ENCODE peak calls at places on chromosomes 4 and X, in ten cellular contexts. One of them, this sample, is unnamed.
A peak's percentile ranks its signal among the peaks of the same experiment; 100 is the strongest.

GRCh38 chr4:101238706-101239105 is 108.6 kb downstream of the PPP3CA start:
- DNase-seq in keratinocyte: no peak
- DNase-seq in astrocyte of the hippocampus: no peak
- DNase-seq in adrenal gland: no peak
- DNase-seq in NCI-H82: no peak
- DNase-seq in AG09319: no peak
- DNase-seq in A172: peak; percentile 12
- DNase-seq in activated naive CD4-positive, alpha-beta T cell treated with Interleukin-2 at 50 U/mL for 16 hours: no peak
- DNase-seq in activated CD8-positive, alpha-beta memory T cell treated with anti-CD3 and anti-CD28 coated beads, Interleukin-2, amount 10 ng/mL, durations not matched to agents 7 days and 5 days: no peak
- DNase-seq in activated T-cell treated with anti-CD3 and anti-CD28 coated beads for 1 hour: no peak
- DNase-seq in this sample: no peak

GRCh38 chrX:132461886-132462285 is 27.0 kb downstream of the MBNL3 start:
- DNase-seq in keratinocyte: no peak
- DNase-seq in astrocyte of the hippocampus: no peak
- DNase-seq in NCI-H82: no peak
- DNase-seq in adrenal gland: no peak
- DNase-seq in A172: no peak
- DNase-seq in activated CD8-positive, alpha-beta memory T cell treated with anti-CD3 and anti-CD28 coated beads, Interleukin-2, amount 10 ng/mL, durations not matched to agents 7 days and 5 days: no peak
- DNase-seq in AG09319: no peak
- DNase-seq in activated naive CD4-positive, alpha-beta T cell treated with Interleukin-2 at 50 U/mL for 16 hours: no peak
- DNase-seq in activated T-cell treated with anti-CD3 and anti-CD28 coated beads for 1 hour: no peak
- DNase-seq in this sample: no peak

GRCh38 chrX:123590842-123591491 is 141.9 kb downstream of the THOC2 start:
- DNase-seq in astrocyte of the hippocampus: peak; percentile 49
- DNase-seq in adrenal gland: no peak
- DNase-seq in keratinocyte: no peak
- DNase-seq in activated CD8-positive, alpha-beta memory T cell treated with anti-CD3 and anti-CD28 coated beads, Interleukin-2, amount 10 ng/mL, durations not matched to agents 7 days and 5 days: no peak
- DNase-seq in activated T-cell treated with anti-CD3 and anti-CD28 coated beads for 1 hour: no peak
- DNase-seq in activated naive CD4-positive, alpha-beta T cell treated with Interleukin-2 at 50 U/mL for 16 hours: no peak
- DNase-seq in AG09319: no peak
- DNase-seq in NCI-H82: no peak
- DNase-seq in A172: peak; percentile 0
- DNase-seq in this sample: no peak

GRCh38 chrX:107324493-107325310 is 118.3 kb downstream of the DNAAF6 start:
- DNase-seq in keratinocyte: no peak
- DNase-seq in activated naive CD4-positive, alpha-beta T cell treated with Interleukin-2 at 50 U/mL for 16 hours: no peak
- DNase-seq in adrenal gland: peak; percentile 47
- DNase-seq in AG09319: no peak
- DNase-seq in activated CD8-positive, alpha-beta memory T cell treated with anti-CD3 and anti-CD28 coated beads, Interleukin-2, amount 10 ng/mL, durations not matched to agents 7 days and 5 days: peak; percentile 40
- DNase-seq in astrocyte of the hippocampus: peak; percentile 62
- DNase-seq in NCI-H82: peak; percentile 30
- DNase-seq in activated T-cell treated with anti-CD3 and anti-CD28 coated beads for 1 hour: no peak
- DNase-seq in A172: no peak
- DNase-seq in this sample: no peak

GRCh38 chr4:154807042-154807630 is 26.1 kb downstream of the RBM46 start:
- DNase-seq in A172: peak; percentile 38
- DNase-seq in keratinocyte: no peak
- DNase-seq in activated CD8-positive, alpha-beta memory T cell treated with anti-CD3 and anti-CD28 coated beads, Interleukin-2, amount 10 ng/mL, durations not matched to agents 7 days and 5 days: no peak
- DNase-seq in astrocyte of the hippocampus: peak; percentile 36
- DNase-seq in AG09319: peak; percentile 19
- DNase-seq in NCI-H82: peak; percentile 32
- DNase-seq in activated T-cell treated with anti-CD3 and anti-CD28 coated beads for 1 hour: no peak
- DNase-seq in adrenal gland: no peak
- DNase-seq in activated naive CD4-positive, alpha-beta T cell treated with Interleukin-2 at 50 U/mL for 16 hours: no peak
- DNase-seq in this sample: no peak

GRCh38 chr4:185079271-185079905 is 61.1 kb downstream of the HELT start:
- DNase-seq in activated CD8-positive, alpha-beta memory T cell treated with anti-CD3 and anti-CD28 coated beads, Interleukin-2, amount 10 ng/mL, durations not matched to agents 7 days and 5 days: no peak
- DNase-seq in astrocyte of the hippocampus: no peak
- DNase-seq in activated naive CD4-positive, alpha-beta T cell treated with Interleukin-2 at 50 U/mL for 16 hours: no peak
- DNase-seq in adrenal gland: no peak
- DNase-seq in AG09319: no peak
- DNase-seq in A172: no peak
- DNase-seq in keratinocyte: no peak
- DNase-seq in NCI-H82: peak; percentile 19
- DNase-seq in activated T-cell treated with anti-CD3 and anti-CD28 coated beads for 1 hour: no peak
- DNase-seq in this sample: no peak

GRCh38 chr4:139740531-139741041 is 75.0 kb downstream of the MGST2 start:
- DNase-seq in keratinocyte: peak; percentile 15
- DNase-seq in NCI-H82: no peak
- DNase-seq in activated T-cell treated with anti-CD3 and anti-CD28 coated beads for 1 hour: no peak
- DNase-seq in AG09319: peak; percentile 66
- DNase-seq in A172: peak; percentile 71
- DNase-seq in adrenal gland: peak; percentile 88
- DNase-seq in activated CD8-positive, alpha-beta memory T cell treated with anti-CD3 and anti-CD28 coated beads, Interleukin-2, amount 10 ng/mL, durations not matched to agents 7 days and 5 days: no peak
- DNase-seq in activated naive CD4-positive, alpha-beta T cell treated with Interleukin-2 at 50 U/mL for 16 hours: no peak
- DNase-seq in astrocyte of the hippocampus: peak; percentile 76
- DNase-seq in this sample: peak; percentile 39

GRCh38 chr4:62457356-62457755 is 1257.2 kb downstream of the ADGRL3 start:
- DNase-seq in NCI-H82: no peak
- DNase-seq in A172: peak; percentile 39
- DNase-seq in activated T-cell treated with anti-CD3 and anti-CD28 coated beads for 1 hour: no peak
- DNase-seq in AG09319: no peak
- DNase-seq in adrenal gland: no peak
- DNase-seq in activated CD8-positive, alpha-beta memory T cell treated with anti-CD3 and anti-CD28 coated beads, Interleukin-2, amount 10 ng/mL, durations not matched to agents 7 days and 5 days: no peak
- DNase-seq in activated naive CD4-positive, alpha-beta T cell treated with Interleukin-2 at 50 U/mL for 16 hours: no peak
- DNase-seq in keratinocyte: no peak
- DNase-seq in astrocyte of the hippocampus: peak; percentile 13
- DNase-seq in this sample: no peak

GRCh38 chr4:6372649-6373525 is 99.5 kb downstream of the PPP2R2C start:
- DNase-seq in activated T-cell treated with anti-CD3 and anti-CD28 coated beads for 1 hour: no peak
- DNase-seq in activated naive CD4-positive, alpha-beta T cell treated with Interleukin-2 at 50 U/mL for 16 hours: no peak
- DNase-seq in keratinocyte: no peak
- DNase-seq in astrocyte of the hippocampus: peak; percentile 36
- DNase-seq in A172: peak; percentile 61
- DNase-seq in activated CD8-positive, alpha-beta memory T cell treated with anti-CD3 and anti-CD28 coated beads, Interleukin-2, amount 10 ng/mL, durations not matched to agents 7 days and 5 days: peak; percentile 50
- DNase-seq in NCI-H82: peak; percentile 63
- DNase-seq in AG09319: no peak
- DNase-seq in adrenal gland: no peak
- DNase-seq in this sample: no peak

GRCh38 chr4:81682492-81682891 is 210.8 kb upstream of the RASGEF1B start:
- DNase-seq in AG09319: no peak
- DNase-seq in keratinocyte: no peak
- DNase-seq in astrocyte of the hippocampus: no peak
- DNase-seq in activated CD8-positive, alpha-beta memory T cell treated with anti-CD3 and anti-CD28 coated beads, Interleukin-2, amount 10 ng/mL, durations not matched to agents 7 days and 5 days: no peak
- DNase-seq in A172: no peak
- DNase-seq in NCI-H82: no peak
- DNase-seq in activated naive CD4-positive, alpha-beta T cell treated with Interleukin-2 at 50 U/mL for 16 hours: no peak
- DNase-seq in activated T-cell treated with anti-CD3 and anti-CD28 coated beads for 1 hour: no peak
- DNase-seq in adrenal gland: no peak
- DNase-seq in this sample: no peak

GRCh38 chr4:4533461-4534169 is 8.2 kb downstream of the STX18 start:
- DNase-seq in activated naive CD4-positive, alpha-beta T cell treated with Interleukin-2 at 50 U/mL for 16 hours: no peak
- DNase-seq in A172: no peak
- DNase-seq in keratinocyte: no peak
- DNase-seq in NCI-H82: no peak
- DNase-seq in activated CD8-positive, alpha-beta memory T cell treated with anti-CD3 and anti-CD28 coated beads, Interleukin-2, amount 10 ng/mL, durations not matched to agents 7 days and 5 days: no peak
- DNase-seq in adrenal gland: no peak
- DNase-seq in astrocyte of the hippocampus: no peak
- DNase-seq in AG09319: no peak
- DNase-seq in activated T-cell treated with anti-CD3 and anti-CD28 coated beads for 1 hour: no peak
- DNase-seq in this sample: no peak

GRCh38 chrX:47187106-47187677 is 6.4 kb upstream of the UBA1 start:
- DNase-seq in NCI-H82: no peak
- DNase-seq in A172: no peak
- DNase-seq in adrenal gland: peak; percentile 55
- DNase-seq in astrocyte of the hippocampus: no peak
- DNase-seq in activated naive CD4-positive, alpha-beta T cell treated with Interleukin-2 at 50 U/mL for 16 hours: no peak
- DNase-seq in AG09319: no peak
- DNase-seq in activated CD8-positive, alpha-beta memory T cell treated with anti-CD3 and anti-CD28 coated beads, Interleukin-2, amount 10 ng/mL, durations not matched to agents 7 days and 5 days: no peak
- DNase-seq in activated T-cell treated with anti-CD3 and anti-CD28 coated beads for 1 hour: no peak
- DNase-seq in keratinocyte: no peak
- DNase-seq in this sample: no peak

GRCh38 chr4:106851686-106852085 is 184.4 kb downstream of the DKK2 start:
- DNase-seq in activated T-cell treated with anti-CD3 and anti-CD28 coated beads for 1 hour: no peak
- DNase-seq in keratinocyte: no peak
- DNase-seq in activated naive CD4-positive, alpha-beta T cell treated with Interleukin-2 at 50 U/mL for 16 hours: no peak
- DNase-seq in activated CD8-positive, alpha-beta memory T cell treated with anti-CD3 and anti-CD28 coated beads, Interleukin-2, amount 10 ng/mL, durations not matched to agents 7 days and 5 days: no peak
- DNase-seq in NCI-H82: no peak
- DNase-seq in AG09319: no peak
- DNase-seq in astrocyte of the hippocampus: no peak
- DNase-seq in A172: no peak
- DNase-seq in adrenal gland: no peak
- DNase-seq in this sample: no peak

GRCh38 chr4:3836041-3836801 is 70.0 kb downstream of the ADRA2C start:
- DNase-seq in A172: no peak
- DNase-seq in AG09319: no peak
- DNase-seq in astrocyte of the hippocampus: no peak
- DNase-seq in activated T-cell treated with anti-CD3 and anti-CD28 coated beads for 1 hour: no peak
- DNase-seq in activated CD8-positive, alpha-beta memory T cell treated with anti-CD3 and anti-CD28 coated beads, Interleukin-2, amount 10 ng/mL, durations not matched to agents 7 days and 5 days: no peak
- DNase-seq in adrenal gland: peak; percentile 41
- DNase-seq in NCI-H82: no peak
- DNase-seq in activated naive CD4-positive, alpha-beta T cell treated with Interleukin-2 at 50 U/mL for 16 hours: no peak
- DNase-seq in keratinocyte: no peak
- DNase-seq in this sample: no peak

GRCh38 chrX:70042399-70043371 is 7.1 kb downstream of the AWAT2 start:
- DNase-seq in A172: no peak
- DNase-seq in activated CD8-positive, alpha-beta memory T cell treated with anti-CD3 and anti-CD28 coated beads, Interleukin-2, amount 10 ng/mL, durations not matched to agents 7 days and 5 days: no peak
- DNase-seq in NCI-H82: no peak
- DNase-seq in astrocyte of the hippocampus: no peak
- DNase-seq in keratinocyte: no peak
- DNase-seq in adrenal gland: no peak
- DNase-seq in AG09319: no peak
- DNase-seq in activated naive CD4-positive, alpha-beta T cell treated with Interleukin-2 at 50 U/mL for 16 hours: no peak
- DNase-seq in activated T-cell treated with anti-CD3 and anti-CD28 coated beads for 1 hour: no peak
- DNase-seq in this sample: no peak